ENCODE peak calls at places on chromosome 16, in four cellular contexts. A is activated CD8-positive, alpha-beta memory T cell treated with anti-CD3 and anti-CD28 coated beads for 48 hours; C is cardiac muscle cell; Q is Panc1. V is an unnamed sample.

GRCh38 chr16:831571-832443 is 31.3 kb upstream of the GNG13 start:
- DNase-seq in A (no peak), C (no peak), Q (no peak), V (no peak)

GRCh38 chr16:65909310-65910050 is 457.0 kb upstream of the CDH5 start:
- DNase-seq in A (no peak), C (no peak), Q (no peak), V (no peak)

GRCh38 chr16:85211247-85211910 is 99.1 kb upstream of the CIBAR2 start:
- DNase-seq in A (no peak), C (no peak), Q (no peak), V (no peak)

GRCh38 chr16:8342276-8342675 is 248.0 kb downstream of the TMEM114 start:
- DNase-seq in A (no peak), C (no peak), Q (no peak), V (no peak)

GRCh38 chr16:3836641-3837040 is 43.9 kb downstream of the CREBBP start:
- DNase-seq in A (no peak), C (no peak), Q (no peak), V (no peak)

GRCh38 chr16:89350701-89351380 is 133.3 kb downstream of the ZNF778 start:
- DNase-seq in A (no peak), C (no peak), Q (no peak), V (no peak)

GRCh38 chr16:68078726-68079615 is 6.2 kb upstream of the NFATC3 start:
- DNase-seq in A (no peak), C (no peak), Q (no peak), V (no peak)

GRCh38 chr16:57422026-57422944 is 17.7 kb downstream of the CCL17 start:
- DNase-seq in A (no peak), C (peak; percentile 60), Q (peak; percentile 42), V (no peak)

GRCh38 chr16:27401768-27402568 is at the start of gene IL21R:
- DNase-seq in A (peak; percentile 89), C (no peak), Q (no peak), V (peak; percentile 75)

GRCh38 chr16:85431431-85432124 is 181.5 kb upstream of the GSE1 start:
- DNase-seq in A (no peak), C (no peak), Q (no peak), V (no peak)

GRCh38 chr16:50683689-50684374 is 2.7 kb upstream of the SNX20 start:
- DNase-seq in A (no peak), C (no peak), Q (no peak), V (peak; percentile 68)

GRCh38 chr16:16062023-16062932 is 112.9 kb downstream of the ABCC1 start:
- DNase-seq in A (no peak), C (no peak), Q (no peak), V (peak; percentile 97)

GRCh38 chr16:30951785-30952184 is 2.9 kb downstream of the ORAI3 start:
- DNase-seq in A (no peak), C (no peak), Q (no peak), V (no peak)

GRCh38 chr16:56625140-56625942 is at the start of gene MT1E:
- DNase-seq in A (peak; percentile 61), C (peak; percentile 84), Q (no peak), V (no peak)

GRCh38 chr16:88735616-88736015 is 29.3 kb downstream of the CTU2 start:
- DNase-seq in A (no peak), C (no peak), Q (no peak), V (no peak)

GRCh38 chr16:56423584-56424403 is 1.6 kb downstream of the AMFR start:
- DNase-seq in A (no peak), C (no peak), Q (no peak), V (no peak)

GRCh38 chr16:50396770-50397525 is 28.2 kb upstream of the BRD7 start:
- DNase-seq in A (no peak), C (no peak), Q (no peak), V (no peak)

GRCh38 chr16:20849587-20850390 is 43.5 kb downstream of the REXO5 start:
- DNase-seq in A (no peak), C (peak; percentile 58), Q (peak; percentile 71), V (peak; percentile 34)

V was measured in GDM1.